ENCODE peak calls at places on chromosome 7, in seven cellular contexts. N is IMR-90; J is ovary; L is CD4-positive, alpha-beta memory T cell; D is RWPE2; R is heart left ventricle; O is Peyer's patch. M is an unnamed sample.

GRCh38 chr7:18583305-18583704 is 87.8 kb downstream of the HDAC9 start:
- DNase-seq in N (peak; percentile 67), J (no peak), L (no peak), D (no peak), R (no peak), O (no peak), M (no peak)

GRCh38 chr7:27921081-27921836 is 181.3 kb downstream of the TAX1BP1 start:
- DNase-seq in N (peak; percentile 92), J (no peak), L (peak; percentile 8), D (no peak), R (peak; percentile 27), O (no peak), M (no peak)

GRCh38 chr7:33836797-33837355 is 68.5 kb upstream of the BMPER start:
- DNase-seq in N (peak; percentile 60), J (no peak), L (no peak), D (no peak), R (no peak), O (no peak), M (no peak)

GRCh38 chr7:139827042-139827441 is 2.0 kb upstream of the TBXAS1 start:
- DNase-seq in N (no peak), J (no peak), L (no peak), D (no peak), R (no peak), O (no peak), M (no peak)

GRCh38 chr7:32890553-32891045 is 961 bp downstream of the KBTBD2 start:
- DNase-seq in N (peak; percentile 71), J (no peak), L (peak; percentile 78), D (no peak), R (no peak), O (peak; percentile 74), M (no peak)

GRCh38 chr7:100489824-100490223 is 6.1 kb downstream of the NYAP1 start:
- DNase-seq in N (peak; percentile 96), J (peak; percentile 79), L (peak; percentile 59), D (no peak), R (peak; percentile 32), O (no peak), M (no peak)

GRCh38 chr7:64794171-64794844 is at the start of gene ZNF138:
- DNase-seq in N (peak; percentile 91), J (peak; percentile 95), L (peak; percentile 92), D (peak; percentile 95), R (peak; percentile 95), O (peak; percentile 98), M (peak; percentile 97)

GRCh38 chr7:24979470-24979862 is 512 bp downstream of the OSBPL3 start:
- DNase-seq in N (peak; percentile 72), J (peak; percentile 71), L (peak; percentile 82), D (peak; percentile 80), R (peak; percentile 65), O (peak; percentile 94), M (peak; percentile 79)

GRCh38 chr7:3321745-3322144 is 20.7 kb downstream of the SDK1 start:
- DNase-seq in N (no peak), J (no peak), L (no peak), D (no peak), R (no peak), O (no peak), M (no peak)

GRCh38 chr7:85587777-85588176 is 400.9 kb upstream of the SEMA3D start:
- DNase-seq in N (no peak), J (no peak), L (no peak), D (no peak), R (no peak), O (no peak), M (no peak)

GRCh38 chr7:100667331-100668068 is 6.0 kb upstream of the GNB2 start:
- DNase-seq in N (no peak), J (no peak), L (no peak), D (no peak), R (no peak), O (no peak), M (no peak)

GRCh38 chr7:21945374-21946227 is at the start of gene CDCA7L:
- DNase-seq in N (peak; percentile 63), J (peak; percentile 90), L (peak; percentile 36), D (peak; percentile 89), R (peak; percentile 80), O (peak; percentile 89), M (peak; percentile 85)

GRCh38 chr7:149884541-149884940 is 10.8 kb downstream of the ATP6V0E2 start:
- DNase-seq in N (no peak), J (no peak), L (no peak), D (no peak), R (peak; percentile 50), O (no peak), M (peak; percentile 49)

GRCh38 chr7:12951397-12951801 is 264.0 kb downstream of the ARL4A start:
- DNase-seq in N (peak; percentile 89), J (no peak), L (no peak), D (no peak), R (no peak), O (no peak), M (no peak)

GRCh38 chr7:155836216-155837125 is 24.2 kb upstream of the SHH start:
- DNase-seq in N (no peak), J (no peak), L (no peak), D (peak; percentile 29), R (no peak), O (no peak), M (peak; percentile 71)

GRCh38 chr7:158310924-158311713 is 276.5 kb downstream of the PTPRN2 start:
- DNase-seq in N (no peak), J (no peak), L (no peak), D (no peak), R (no peak), O (no peak), M (no peak)

GRCh38 chr7:74503061-74503460 is 49.4 kb downstream of the GTF2IRD1 start:
- DNase-seq in N (no peak), J (no peak), L (no peak), D (no peak), R (no peak), O (no peak), M (no peak)

GRCh38 chr7:770336-770735 is 43.3 kb upstream of the PRKAR1B start:
- DNase-seq in N (no peak), J (peak; percentile 49), L (no peak), D (no peak), R (no peak), O (no peak), M (no peak)

GRCh38 chr7:772005-772294 is 44.9 kb upstream of the PRKAR1B start:
- DNase-seq in N (no peak), J (peak; percentile 53), L (no peak), D (no peak), R (no peak), O (no peak), M (no peak)

GRCh38 chr7:771241-772004 is 44.3 kb upstream of the PRKAR1B start:
- DNase-seq in N (peak; percentile 31), J (peak; percentile 87), L (no peak), D (no peak), R (peak; percentile 86), O (peak; percentile 71), M (peak; percentile 82)

GRCh38 chr7:772392-772791 is 45.3 kb upstream of the PRKAR1B start:
- DNase-seq in N (no peak), J (no peak), L (no peak), D (peak; percentile 54), R (no peak), O (no peak), M (no peak)

GRCh38 chr7:770786-771185 is 43.7 kb upstream of the PRKAR1B start:
- DNase-seq in N (no peak), J (no peak), L (no peak), D (no peak), R (no peak), O (no peak), M (no peak)
- H3K27ac ChIP-seq in N (no peak overlapping the region), J (peak overlapping the region; percentile 87), L (no peak overlapping the region), D (no peak overlapping the region), R (peak overlapping the region; percentile 89), O (peak overlapping the region; percentile 67), M (peak overlapping the region; percentile 14)

GRCh38 chr7:26507375-26508068 is 215.9 kb downstream of the SNX10 start:
- DNase-seq in N (no peak), J (no peak), L (no peak), D (no peak), R (no peak), O (no peak), M (no peak)

GRCh38 chr7:26506196-26506595 is 214.5 kb downstream of the SNX10 start:
- DNase-seq in N (no peak), J (no peak), L (no peak), D (no peak), R (no peak), O (no peak), M (no peak)

GRCh38 chr7:26508481-26508880 is 216.8 kb downstream of the SNX10 start:
- DNase-seq in N (no peak), J (no peak), L (no peak), D (no peak), R (no peak), O (no peak), M (no peak)

GRCh38 chr7:26500749-26501352 is 209.2 kb downstream of the SNX10 start:
- DNase-seq in N (peak; percentile 16), J (no peak), L (no peak), D (no peak), R (no peak), O (no peak), M (no peak)

DNA sequence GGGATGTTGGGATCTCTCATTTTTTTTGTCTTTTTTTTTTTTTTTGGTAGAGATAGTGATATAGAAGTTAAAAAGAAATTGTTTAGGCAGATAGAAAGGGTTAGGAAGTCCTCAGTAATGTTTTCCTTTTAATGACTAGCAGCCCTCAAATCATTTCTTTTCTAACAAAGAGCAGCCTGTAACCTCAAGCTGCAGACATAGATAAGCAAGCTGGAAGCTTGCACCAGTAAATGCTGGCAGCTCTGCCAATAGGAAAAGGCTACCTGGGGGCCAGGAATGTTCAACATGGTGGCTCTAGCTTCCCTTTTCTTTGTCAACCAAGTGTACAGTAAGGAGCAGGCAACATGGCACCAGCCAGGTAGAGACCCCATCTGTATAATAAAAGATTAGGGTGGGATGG is 212.8 kb downstream of the SNX10 start:
- DNase-seq in N (no peak), J (no peak), L (no peak), D (no peak), R (no peak), O (no peak), M (no peak)
- H3K4me3 ChIP-seq in N (no peak overlapping the region), J (no peak overlapping the region), L (no peak overlapping the region), D (no peak overlapping the region), R (no peak overlapping the region), O (no peak overlapping the region), M (no peak overlapping the region)

DNA sequence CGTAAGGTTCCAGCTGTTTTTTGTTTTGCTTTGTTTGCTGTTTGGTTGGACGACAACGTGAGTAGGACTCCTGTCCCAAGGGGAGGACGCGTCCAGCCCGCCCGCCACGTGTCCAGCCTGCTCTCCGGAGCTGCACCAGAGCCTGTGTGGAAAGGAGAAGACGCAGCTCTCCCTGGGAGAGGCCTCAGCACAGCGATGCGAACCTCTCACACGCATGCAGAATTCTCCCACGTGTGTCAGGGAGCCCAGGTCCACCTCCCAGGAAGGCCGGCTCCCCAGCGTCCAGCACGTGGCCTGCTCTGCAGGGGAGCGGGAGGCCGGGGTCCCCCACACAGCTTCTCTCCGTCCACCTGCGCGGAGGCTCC is 36.4 kb upstream of the DNAJB6 start:
- DNase-seq in N (no peak), J (no peak), L (no peak), D (no peak), R (no peak), O (no peak), M (no peak)
- H3K27ac ChIP-seq in N (no peak overlapping the region), J (no peak overlapping the region), L (peak overlapping the region; percentile 9), D (peak overlapping the region; percentile 70), R (no peak overlapping the region), O (no peak overlapping the region), M (no peak overlapping the region)

GRCh38 chr7:78465894-78466293 is 667.3 kb downstream of the PHTF2 start:
- DNase-seq in N (no peak), J (no peak), L (no peak), D (no peak), R (no peak), O (no peak), M (no peak)

GRCh38 chr7:78463039-78463438 is 664.5 kb downstream of the PHTF2 start:
- DNase-seq in N (no peak), J (no peak), L (no peak), D (no peak), R (no peak), O (no peak), M (no peak)
- H3K4me3 ChIP-seq in N (no peak overlapping the region), J (no peak overlapping the region), L (no peak overlapping the region), D (no peak overlapping the region), R (no peak overlapping the region), O (no peak overlapping the region), M (no peak overlapping the region)